ENCODE peak calls at places on chromosomes 7 and 10, in ten cellular contexts. T is upper lobe of right lung; K is spleen; S is ovary; F is mesendoderm; X is naive thymus-derived CD4-positive, alpha-beta T cell; V is kidney epithelial cell; G is epithelial cell of esophagus; U is SK-N-SH; B is H7. C is an unnamed sample.

GRCh38 chr7:89238156-89238555 is 442.6 kb upstream of the TEX47 start:
- DNase-seq in F (no peak), S (no peak), G (no peak), U (no peak), T (no peak), B (no peak), X (no peak), V (no peak), K (no peak), C (no peak)

GRCh38 chr10:132627736-132628512 is 90.3 kb downstream of the INPP5A start:
- DNase-seq in X (no peak), B (no peak), S (peak), K (peak), G (no peak), F (peak), T (peak), V (no peak), U (peak), C (no peak)

GRCh38 chr10:75400769-75401568 is 595 bp downstream of the ZNF503 start:
- DNase-seq in K (peak), U (peak), T (peak), B (peak), X (no peak), S (peak), V (no peak), G (peak), F (peak), C (no peak)

GRCh38 chr10:96646251-96646740 is 59.5 kb upstream of the TM9SF3 start:
- DNase-seq in G (no peak), K (no peak), B (no peak), T (no peak), S (no peak), U (no peak), X (no peak), F (no peak), V (no peak), C (no peak)

GRCh38 chr7:111357691-111358090 is 204.6 kb downstream of the IMMP2L start:
- DNase-seq in V (no peak), T (no peak), X (no peak), S (no peak), K (no peak), B (no peak), U (no peak), F (no peak), G (peak), C (no peak)

GRCh38 chr10:14146501-14146900 is 184.2 kb downstream of the FRMD4A start:
- DNase-seq in X (no peak), F (no peak), V (no peak), T (no peak), B (no peak), S (no peak), K (no peak), U (no peak), G (peak), C (no peak)

GRCh38 chr7:90708841-90709317 is 112.8 kb downstream of the CDK14 start:
- DNase-seq in B (peak), T (no peak), G (peak), K (no peak), V (no peak), X (peak), S (no peak), U (no peak), F (peak), C (no peak)

GRCh38 chr7:43496596-43496995 is 86.3 kb upstream of the STK17A start:
- DNase-seq in X (no peak), K (no peak), B (no peak), T (no peak), V (no peak), U (no peak), F (no peak), S (no peak), G (no peak), C (no peak)

GRCh38 chr10:3242251-3242650 is 69.7 kb upstream of the PITRM1 start:
- DNase-seq in V (no peak), U (no peak), F (no peak), G (no peak), X (no peak), B (no peak), S (no peak), K (no peak), T (no peak), C (no peak)

GRCh38 chr7:105943486-105943885 is 19.6 kb upstream of the CDHR3 start:
- DNase-seq in T (no peak), S (no peak), U (no peak), F (no peak), X (no peak), G (no peak), K (no peak), V (no peak), B (no peak), C (no peak)

GRCh38 chr7:32242436-32242835 is 172.2 kb upstream of the PDE1C start:
- DNase-seq in X (no peak), T (no peak), S (no peak), K (no peak), G (no peak), B (no peak), U (no peak), F (no peak), V (no peak), C (no peak)

GRCh38 chr7:55415173-55415778 is 50.1 kb downstream of the LANCL2 start:
- DNase-seq in B (peak), F (peak), S (peak), G (peak), T (peak), V (peak), U (peak), K (peak), X (peak), C (peak)

GRCh38 chr7:1176891-1177373 is 16.9 kb upstream of the ZFAND2A start:
- DNase-seq in F (peak), B (peak), K (peak), X (peak), S (peak), T (peak), U (peak), V (no peak), G (peak), C (peak)

GRCh38 chr7:20785211-20786048 is 1.3 kb downstream of the SP8 start:
- DNase-seq in T (no peak), X (no peak), S (no peak), F (peak), G (peak), K (no peak), B (peak), U (peak), V (no peak), C (no peak)

GRCh38 chr10:110208614-110209398 is 1.4 kb downstream of the MXI1 start:
- DNase-seq in S (peak), G (peak), T (peak), U (peak), X (peak), K (peak), V (no peak), B (peak), F (no peak), C (no peak)

GRCh38 chr10:23157691-23158369 is 34.3 kb upstream of the PTF1A start:
- DNase-seq in S (no peak), K (no peak), B (peak), F (peak), X (peak), V (peak), G (peak), T (no peak), U (peak), C (no peak)
- H3K4me3 ChIP-seq in S (no peak), K (no peak), B (no peak), F (no peak), X (no peak), V (no peak), G (no peak), T (no peak), U (peak), C (no peak)

GRCh38 chr7:67902143-67902542 is 905.5 kb downstream of the TYW1 start:
- DNase-seq in S (no peak), T (no peak), X (no peak), U (no peak), K (no peak), V (no peak), F (no peak), B (no peak), G (no peak), C (no peak)
- H3K4me3 ChIP-seq in S (no peak), T (no peak), X (no peak), U (no peak), K (no peak), V (no peak), F (no peak), B (no peak), G (no peak), C (no peak)

GRCh38 chr10:71694039-71694471 is 25.5 kb downstream of the C10orf105 start:
- DNase-seq in T (no peak), X (no peak), K (no peak), V (no peak), G (no peak), S (no peak), B (no peak), F (no peak), U (no peak), C (no peak)
- H3K4me3 ChIP-seq in T (no peak), X (peak), K (no peak), V (no peak), G (no peak), S (no peak), B (no peak), F (no peak), U (no peak), C (peak)

GRCh38 chr7:131255242-131255641 is 72.4 kb upstream of the MKLN1 start:
- DNase-seq in B (no peak), G (no peak), U (no peak), S (no peak), X (no peak), K (no peak), F (peak), V (no peak), T (no peak), C (no peak)

GRCh38 chr7:131250331-131250730 is 77.3 kb upstream of the MKLN1 start:
- DNase-seq in F (peak), K (no peak), X (no peak), B (no peak), V (no peak), T (no peak), U (no peak), S (no peak), G (no peak), C (no peak)

GRCh38 chr7:131254211-131254610 is 73.5 kb upstream of the MKLN1 start:
- DNase-seq in B (no peak), K (no peak), S (no peak), V (no peak), F (no peak), U (no peak), T (no peak), G (peak), X (no peak), C (no peak)

GRCh38 chr7:131251371-131251770 is 76.3 kb upstream of the MKLN1 start:
- DNase-seq in B (no peak), K (no peak), S (no peak), G (no peak), V (no peak), U (no peak), T (no peak), F (no peak), X (no peak), C (no peak)

GRCh38 chr7:131252976-131253375 is 74.7 kb upstream of the MKLN1 start:
- DNase-seq in U (no peak), G (no peak), F (no peak), B (no peak), X (no peak), K (no peak), S (no peak), T (no peak), V (no peak), C (no peak)
- H3K4me3 ChIP-seq in U (no peak), G (no peak), F (no peak), B (no peak), X (no peak), K (no peak), S (no peak), T (no peak), V (no peak), C (no peak)

DNA sequence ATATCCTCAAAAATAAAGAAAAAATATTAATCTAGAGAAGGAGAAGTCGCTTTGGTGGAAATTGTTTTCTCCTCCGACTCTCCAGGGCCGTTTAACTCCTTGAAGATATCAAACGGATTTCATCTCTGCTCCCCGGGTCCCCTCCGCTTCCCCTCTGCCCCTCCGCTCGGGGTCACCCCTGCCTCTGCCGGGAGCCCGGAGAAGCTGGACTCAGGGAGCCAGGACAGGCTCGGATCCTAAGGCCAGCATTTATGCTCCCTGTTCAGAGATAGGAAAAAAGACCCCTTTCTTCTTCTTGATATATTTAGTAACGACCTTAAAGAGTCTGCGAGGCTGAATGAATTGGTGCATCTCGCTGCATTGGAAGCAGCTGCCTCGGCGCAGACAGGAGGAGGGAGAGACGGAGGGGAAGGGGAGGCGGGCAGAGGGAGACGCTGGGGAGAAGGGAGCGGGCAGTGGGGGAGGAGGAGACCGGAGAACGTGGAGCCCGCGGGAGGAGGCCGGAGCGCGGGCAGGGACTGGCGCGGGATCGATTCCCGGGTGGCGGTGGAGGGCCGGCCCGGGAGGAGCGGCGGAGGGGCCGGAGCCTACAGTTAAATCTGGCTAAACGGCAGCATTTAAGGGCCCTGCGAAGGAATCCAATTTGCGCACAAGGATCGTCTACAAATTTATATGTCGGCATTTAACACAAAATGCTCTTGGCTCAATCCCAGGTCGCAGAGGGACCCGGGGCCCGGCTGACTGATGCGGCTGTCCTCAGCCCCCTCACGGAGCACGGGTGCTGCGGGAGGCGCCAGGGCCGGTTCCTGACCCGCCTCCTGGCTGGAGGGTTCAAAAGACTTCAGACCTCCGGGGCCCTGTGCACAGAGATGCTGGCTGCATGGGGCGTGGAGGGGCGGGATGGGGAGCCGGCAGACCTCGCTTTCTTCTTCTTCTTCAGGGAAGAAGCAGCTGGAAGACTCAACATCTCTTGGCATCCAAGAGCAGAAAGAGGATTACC is 55.6 kb downstream of the CRTAC1 start:
- DNase-seq in T (no peak), B (peak), G (no peak), K (no peak), V (no peak), F (peak), S (no peak), X (no peak), U (peak), C (no peak)
- H3K4me3 ChIP-seq in T (no peak), B (peak), G (no peak), K (no peak), V (no peak), F (no peak), S (no peak), X (no peak), U (no peak), C (no peak)

GRCh38 chr10:88081457-88082054 is 218.1 kb downstream of the PTEN start:
- DNase-seq in B (no peak), V (no peak), F (no peak), S (no peak), T (no peak), X (no peak), U (no peak), K (no peak), G (no peak), C (no peak)
- H3K4me3 ChIP-seq in B (no peak), V (no peak), F (no peak), S (no peak), T (no peak), X (no peak), U (no peak), K (no peak), G (no peak), C (no peak)

GRCh38 chr10:34157501-34157900 is 657.6 kb downstream of the PARD3 start:
- DNase-seq in U (no peak), T (no peak), B (no peak), V (no peak), S (no peak), G (peak), K (no peak), F (no peak), X (no peak), C (no peak)

GRCh38 chr10:34160595-34160994 is 654.5 kb downstream of the PARD3 start:
- DNase-seq in T (no peak), G (no peak), B (no peak), X (no peak), U (no peak), V (no peak), F (no peak), S (no peak), K (no peak), C (no peak)

GRCh38 chr10:34163075-34163905 is 651.8 kb downstream of the PARD3 start:
- DNase-seq in K (no peak), B (no peak), T (no peak), V (no peak), F (peak), S (no peak), U (no peak), X (no peak), G (no peak), C (no peak)

GRCh38 chr10:34164029-34164428 is 651.1 kb downstream of the PARD3 start:
- DNase-seq in F (no peak), S (no peak), B (no peak), V (no peak), T (no peak), U (no peak), K (no peak), X (no peak), G (no peak), C (no peak)

GRCh38 chr10:34161948-34162347 is 653.1 kb downstream of the PARD3 start:
- DNase-seq in G (no peak), B (no peak), U (no peak), F (no peak), V (no peak), X (no peak), S (no peak), K (no peak), T (no peak), C (no peak)
- H3K4me3 ChIP-seq in G (no peak), B (no peak), U (no peak), F (no peak), V (no peak), X (no peak), S (no peak), K (no peak), T (no peak), C (no peak)

C was measured in CD8-positive, alpha-beta memory T cell.